ENCODE peak calls at places on chromosomes 13 and 19, in six cellular contexts. Q is nephron progenitor cell, V is left ventricle myocardium inferior, H is PC-9, J is AG04449, K is retinal pigment epithelial cell. U is an unnamed sample.

GRCh38 chr13:87123987-87124784 is 547.0 kb upstream of the SLITRK5 start:
- DNase-seq in Q (peak), V (peak), H (peak), J (peak), K (peak), U (no peak)

GRCh38 chr13:77751513-77752456 is 54.3 kb downstream of the SLAIN1 start:
- DNase-seq in Q (peak), V (no peak), H (peak), J (no peak), K (no peak), U (no peak)

GRCh38 chr19:29771708-29772415 is 39.9 kb upstream of the CCNE1 start:
- DNase-seq in Q (peak), V (peak), H (no peak), J (peak), K (peak), U (no peak)

GRCh38 chr13:47945738-47946137 is 55.3 kb downstream of the SUCLA2 start:
- DNase-seq in Q (no peak), V (no peak), H (no peak), J (peak), K (no peak), U (no peak)

GRCh38 chr13:114124921-114125320 is 7.5 kb downstream of the RASA3 start:
- DNase-seq in Q (no peak), V (no peak), H (no peak), J (no peak), K (no peak), U (no peak)

GRCh38 chr19:49340069-49340864 is 5.1 kb downstream of the CD37 start:
- DNase-seq in Q (peak), V (peak), H (no peak), J (no peak), K (peak), U (no peak)

GRCh38 chr19:28377077-28377476 is 835.9 kb downstream of the UQCRFS1 start:
- DNase-seq in Q (peak), V (no peak), H (no peak), J (no peak), K (no peak), U (no peak)

GRCh38 chr19:15300533-15301194 is 31.7 kb downstream of the BRD4 start:
- DNase-seq in Q (no peak), V (no peak), H (no peak), J (no peak), K (no peak), U (no peak)

GRCh38 chr13:36354842-36355241 is 8.6 kb upstream of the SPART start:
- DNase-seq in Q (no peak), V (no peak), H (no peak), J (no peak), K (no peak), U (no peak)

GRCh38 chr13:23883255-23883654 is 5.9 kb downstream of the MIPEP start:
- DNase-seq in Q (no peak), V (no peak), H (no peak), J (no peak), K (no peak), U (no peak)

GRCh38 chr19:57559008-57559403 is 657 bp downstream of the ZNF550 start:
- DNase-seq in Q (peak), V (peak), H (peak), J (no peak), K (no peak), U (no peak)

GRCh38 chr13:94129490-94129894 is 350.0 kb downstream of the DCT start:
- DNase-seq in Q (no peak), V (no peak), H (no peak), J (no peak), K (no peak), U (no peak)

GRCh38 chr19:30228726-30229523 is 143.3 kb upstream of the ZNF536 start:
- DNase-seq in Q (peak), V (no peak), H (no peak), J (no peak), K (no peak), U (no peak)

GRCh38 chr13:24148414-24149305 is 11.9 kb upstream of the SPATA13 start:
- DNase-seq in Q (no peak), V (no peak), H (peak), J (peak), K (peak), U (no peak)

GRCh38 chr13:19586904-19587634 is 25.7 kb upstream of the TPTE2 start:
- DNase-seq in Q (no peak), V (no peak), H (no peak), J (no peak), K (no peak), U (peak)

GRCh38 chr19:3670796-3671679 is 29.2 kb downstream of the PIP5K1C start:
- DNase-seq in Q (no peak), V (peak), H (no peak), J (no peak), K (no peak), U (peak)

GRCh38 chr19:294341-294818 is 3.2 kb upstream of the PLPP2 start:
- DNase-seq in Q (peak), V (no peak), H (no peak), J (no peak), K (no peak), U (no peak)

GRCh38 chr19:4390862-4391693 is 9.3 kb downstream of the SH3GL1 start:
- DNase-seq in Q (no peak), V (no peak), H (no peak), J (no peak), K (peak), U (no peak)

GRCh38 chr13:93473441-93474270 is 247.0 kb downstream of the GPC6 start:
- DNase-seq in Q (no peak), V (no peak), H (no peak), J (no peak), K (no peak), U (no peak)

GRCh38 chr19:11530432-11530831 is 1.5 kb upstream of the ECSIT start:
- DNase-seq in Q (peak), V (peak), H (peak), J (no peak), K (peak), U (peak)

GRCh38 chr13:73956795-73957408 is 177.3 kb downstream of the KLF12 start:
- DNase-seq in Q (no peak), V (no peak), H (no peak), J (no peak), K (no peak), U (no peak)

GRCh38 chr13:44132710-44133109 is 240.9 kb upstream of the SERP2 start:
- DNase-seq in Q (no peak), V (peak), H (peak), J (no peak), K (no peak), U (peak)

GRCh38 chr19:39127812-39128510 is 2.4 kb downstream of the PAK4 start:
- DNase-seq in Q (no peak), V (no peak), H (no peak), J (no peak), K (no peak), U (no peak)

GRCh38 chr13:34678154-34678553 is 263.9 kb upstream of the NBEA start:
- DNase-seq in Q (no peak), V (no peak), H (peak), J (no peak), K (no peak), U (no peak)

GRCh38 chr13:51435002-51435578 is 17.7 kb downstream of the INTS6 start:
- DNase-seq in Q (no peak), V (no peak), H (no peak), J (no peak), K (no peak), U (no peak)

GRCh38 chr13:93231867-93232266 is 5.3 kb downstream of the GPC6 start:
- DNase-seq in Q (no peak), V (no peak), H (no peak), J (no peak), K (no peak), U (no peak)

GRCh38 chr19:51799311-51799997 is 4.5 kb downstream of the FPR3 start:
- DNase-seq in Q (no peak), V (peak), H (peak), J (peak), K (peak), U (peak)

GRCh38 chr19:46000497-46001246 is 5.4 kb downstream of the CCDC61 start:
- DNase-seq in Q (peak), V (peak), H (no peak), J (no peak), K (no peak), U (no peak)

GRCh38 chr19:51440846-51441409 is 17.3 kb downstream of the SIGLEC8 start:
- DNase-seq in Q (no peak), V (no peak), H (no peak), J (no peak), K (no peak), U (peak)

GRCh38 chr19:13492128-13492527 is 14.2 kb downstream of the CACNA1A start:
- DNase-seq in Q (no peak), V (no peak), H (no peak), J (peak), K (no peak), U (no peak)

GRCh38 chr19:677201-677600 is 1.0 kb downstream of the FSTL3 start:
- DNase-seq in Q (no peak), V (peak), H (peak), J (no peak), K (peak), U (no peak)

GRCh38 chr19:55347442-55348009 is 7.0 kb downstream of the COX6B2 start:
- DNase-seq in Q (no peak), V (no peak), H (no peak), J (no peak), K (no peak), U (no peak)

GRCh38 chr13:30373727-30374126 is 48.6 kb upstream of the UBE2L5 start:
- DNase-seq in Q (no peak), V (no peak), H (no peak), J (no peak), K (no peak), U (peak)

GRCh38 chr19:21585491-21585890 is 80.1 kb downstream of the ZNF429 start:
- DNase-seq in Q (no peak), V (no peak), H (peak), J (no peak), K (no peak), U (no peak)

GRCh38 chr19:55441319-55441691 is 1.8 kb downstream of the SHISA7 start:
- DNase-seq in Q (no peak), V (no peak), H (no peak), J (no peak), K (no peak), U (no peak)

GRCh38 chr19:5080030-5080644 is 111.2 kb downstream of the KDM4B start:
- DNase-seq in Q (no peak), V (no peak), H (no peak), J (no peak), K (no peak), U (no peak)

GRCh38 chr19:17180997-17181702 is 34.0 kb upstream of the USE1 start:
- DNase-seq in Q (peak), V (no peak), H (no peak), J (no peak), K (no peak), U (no peak)

GRCh38 chr19:17185590-17185989 is 29.6 kb upstream of the USE1 start:
- DNase-seq in Q (no peak), V (no peak), H (no peak), J (no peak), K (no peak), U (no peak)

GRCh38 chr19:17183858-17184271 is 31.3 kb upstream of the USE1 start:
- DNase-seq in Q (no peak), V (no peak), H (no peak), J (no peak), K (no peak), U (no peak)

GRCh38 chr19:17184381-17184841 is 30.7 kb upstream of the USE1 start:
- DNase-seq in Q (no peak), V (no peak), H (no peak), J (no peak), K (no peak), U (peak)

GRCh38 chr19:17183271-17183757 is 31.8 kb upstream of the USE1 start:
- DNase-seq in Q (no peak), V (no peak), H (no peak), J (no peak), K (no peak), U (no peak)
- TF ChIP-seq CTCF in Q (no peak), V (no peak), H (no peak), J (no peak), K (no peak), U (peak)

GRCh38 chr13:71240906-71241305 is 626.1 kb downstream of the DACH1 start:
- DNase-seq in Q (no peak), V (no peak), H (no peak), J (no peak), K (no peak), U (no peak)
- TF ChIP-seq CTCF in Q (peak), V (peak), H (no peak), J (no peak), K (peak), U (peak)

DNA sequence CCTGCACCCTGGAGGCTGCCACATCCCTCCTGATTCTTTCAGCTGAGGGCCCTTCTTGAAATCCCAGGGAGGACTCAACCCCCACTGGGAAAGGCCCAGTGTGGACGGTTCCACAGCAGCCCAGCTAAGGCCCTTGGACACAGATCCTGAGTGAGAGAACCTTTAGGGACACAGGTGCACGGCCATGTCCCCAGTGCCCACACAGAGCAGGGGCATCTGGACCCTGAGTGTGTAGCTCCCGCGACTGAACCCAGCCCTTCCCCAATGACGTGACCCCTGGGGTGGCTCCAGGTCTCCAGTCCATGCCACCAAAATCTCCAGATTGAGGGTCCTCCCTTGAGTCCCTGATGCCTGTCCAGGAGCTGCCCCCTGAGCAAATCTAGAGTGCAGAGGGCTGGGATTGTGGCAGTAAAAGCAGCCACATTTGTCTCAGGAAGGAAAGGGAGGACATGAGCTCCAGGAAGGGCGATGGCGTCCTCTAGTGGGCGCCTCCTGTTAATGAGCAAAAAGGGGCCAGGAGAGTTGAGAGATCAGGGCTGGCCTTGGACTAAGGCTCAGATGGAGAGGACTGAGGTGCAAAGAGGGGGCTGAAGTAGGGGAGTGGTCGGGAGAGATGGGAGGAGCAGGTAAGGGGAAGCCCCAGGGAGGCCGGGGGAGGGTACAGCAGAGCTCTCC is 6.9 kb upstream of the CEACAM5 start:
- DNase-seq in Q (no peak), V (no peak), H (no peak), J (no peak), K (no peak), U (no peak)
- TF ChIP-seq CTCF in Q (no peak), V (no peak), H (peak), J (no peak), K (peak), U (peak)

GRCh38 chr13:97749174-97749573 is 204.3 kb upstream of the IPO5 start:
- DNase-seq in Q (no peak), V (no peak), H (peak), J (no peak), K (no peak), U (no peak)
- TF ChIP-seq CTCF in Q (no peak), V (no peak), H (peak), J (no peak), K (peak), U (no peak)

GRCh38 chr19:35991731-35992450 is 3.1 kb upstream of the SDHAF1 start:
- DNase-seq in Q (no peak), V (no peak), H (no peak), J (no peak), K (no peak), U (no peak)

GRCh38 chr19:35995655-35995993 is 636 bp downstream of the SDHAF1 start:
- DNase-seq in Q (peak), V (peak), H (peak), J (no peak), K (no peak), U (no peak)

GRCh38 chr19:35994868-35995654 is at the start of gene SDHAF1:
- DNase-seq in Q (peak), V (peak), H (peak), J (peak), K (peak), U (peak)

GRCh38 chr19:35990771-35991730 is 3.9 kb upstream of the SDHAF1 start:
- DNase-seq in Q (no peak), V (no peak), H (no peak), J (no peak), K (no peak), U (no peak)

GRCh38 chr19:35992902-35993765 is 1.9 kb upstream of the SDHAF1 start:
- DNase-seq in Q (no peak), V (no peak), H (no peak), J (no peak), K (no peak), U (no peak)
- TF ChIP-seq CTCF in Q (no peak), V (no peak), H (no peak), J (no peak), K (no peak), U (no peak)

GRCh38 chr19:6754136-6754535 is 13.1 kb downstream of the SH2D3A start:
- DNase-seq in Q (no peak), V (no peak), H (no peak), J (no peak), K (no peak), U (no peak)

GRCh38 chr19:6751189-6751588 is 11.7 kb downstream of the TRIP10 start:
- DNase-seq in Q (no peak), V (no peak), H (no peak), J (no peak), K (no peak), U (no peak)

GRCh38 chr19:6754653-6755463 is 12.4 kb downstream of the SH2D3A start:
- DNase-seq in Q (no peak), V (no peak), H (no peak), J (no peak), K (no peak), U (no peak)

GRCh38 chr19:6752257-6753177 is 13.0 kb downstream of the TRIP10 start:
- DNase-seq in Q (peak), V (no peak), H (no peak), J (no peak), K (no peak), U (no peak)

DNA sequence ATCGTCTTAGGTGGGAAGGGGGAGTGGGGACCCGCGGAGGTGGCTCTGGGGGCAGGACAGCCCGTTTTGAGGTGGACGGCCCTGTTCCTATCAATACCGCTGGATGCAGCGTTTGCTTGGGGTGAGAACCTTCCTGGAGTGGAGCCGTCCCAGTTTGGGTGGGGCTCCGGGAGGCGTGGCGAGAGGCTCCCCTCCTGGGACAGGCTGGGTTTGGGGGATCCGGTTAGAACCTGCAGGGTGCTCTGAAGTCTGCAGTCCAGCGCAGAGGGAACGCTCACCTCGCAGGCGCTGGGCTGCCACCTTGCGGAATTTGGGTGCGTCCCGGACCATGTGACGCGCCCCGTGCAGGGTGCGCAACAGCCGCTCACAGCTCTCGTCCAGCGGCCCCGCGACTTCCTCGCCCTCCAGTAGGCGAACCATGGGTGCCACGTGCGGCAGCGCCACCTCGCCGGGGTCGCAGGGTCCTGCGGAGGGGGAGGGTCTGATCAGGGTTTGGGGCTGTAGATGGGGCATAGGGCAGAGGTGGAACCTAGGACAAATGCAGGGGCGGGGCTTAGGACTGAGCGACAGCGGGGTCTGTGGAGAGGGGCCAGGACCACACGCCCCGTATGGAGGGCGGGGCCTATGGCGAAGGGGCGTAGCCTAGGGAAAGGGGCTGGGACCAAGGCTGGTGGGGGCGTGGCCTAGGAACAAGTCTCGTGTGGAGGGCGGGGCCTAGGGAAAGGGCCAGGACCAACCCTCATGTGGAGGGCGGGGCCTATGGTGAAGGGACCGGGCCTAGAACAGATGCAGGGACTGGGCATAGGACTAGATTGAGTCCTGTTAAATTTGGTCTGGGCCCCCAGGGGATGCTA is 13.8 kb downstream of the SH2D3A start:
- DNase-seq in Q (peak), V (peak), H (no peak), J (no peak), K (no peak), U (peak)
- TF ChIP-seq CTCF in Q (peak), V (peak), H (no peak), J (peak), K (peak), U (peak)

DNA sequence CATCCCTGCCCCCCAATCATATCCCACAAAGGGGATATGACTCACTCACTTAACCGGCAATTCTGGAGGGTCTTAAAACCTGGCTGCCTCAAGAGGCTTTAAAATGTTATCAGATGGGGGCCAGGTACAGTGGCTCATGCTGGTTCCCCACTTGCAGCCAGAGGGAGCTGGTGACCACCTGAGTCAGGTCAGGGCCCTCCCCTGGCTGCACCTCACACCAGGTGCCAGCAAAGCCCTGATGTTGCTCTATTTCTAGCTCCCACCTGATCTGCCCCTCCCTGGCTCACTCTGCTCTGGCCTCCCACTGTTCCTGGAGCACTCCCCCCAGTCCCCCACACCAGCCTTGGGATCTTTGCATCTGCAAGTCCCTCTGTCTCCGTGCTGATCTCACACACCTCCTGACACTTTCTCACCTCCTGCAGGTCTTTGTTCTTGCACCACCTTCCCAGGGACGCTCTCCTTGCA is 14.2 kb downstream of the HPN start:
- DNase-seq in Q (no peak), V (no peak), H (no peak), J (no peak), K (no peak), U (no peak)
- TF ChIP-seq CTCF in Q (peak), V (no peak), H (peak), J (no peak), K (peak), U (no peak)

U was measured in CD14-positive monocyte.